ENCODE peak calls at places on chromosome 18, in ten cellular contexts. N is Peyer's patch, I is stomach, R is sigmoid colon, D is HCT116, S is body of pancreas, Y is K562, X is A549, O is suprapubic skin, K is GM12878. F is an unnamed sample.

GRCh38 chr18:39909706-39910105 is 2045.3 kb upstream of the PIK3C3 start:
- DNase-seq in X (no peak), Y (no peak), I (no peak), R (no peak), K (no peak), N (no peak), O (no peak), D (no peak), S (no peak), F (no peak)

GRCh38 chr18:57819671-57820460 is 16.8 kb upstream of the ATP8B1 start:
- DNase-seq in O (no peak), D (peak; percentile 48), Y (peak; percentile 93), S (peak; percentile 94), X (peak; percentile 68), K (no peak), I (peak; percentile 83), R (no peak), N (no peak), F (peak; percentile 63)

GRCh38 chr18:10365021-10365420 is 89.4 kb upstream of the APCDD1 start:
- DNase-seq in K (no peak), R (no peak), X (no peak), I (no peak), Y (no peak), O (no peak), S (no peak), D (no peak), N (no peak), F (no peak)

GRCh38 chr18:50507120-50507590 is 52.7 kb upstream of the MAPK4 start:
- DNase-seq in O (no peak), R (peak; percentile 72), D (no peak), S (peak; percentile 52), N (no peak), K (no peak), Y (peak; percentile 41), I (peak; percentile 48), X (peak; percentile 12), F (peak; percentile 69)

GRCh38 chr18:10038268-10038667 is 124.5 kb downstream of the VAPA start:
- DNase-seq in X (no peak), R (no peak), K (no peak), Y (peak; percentile 25), S (no peak), D (no peak), O (peak; percentile 41), N (no peak), I (peak; percentile 15), F (no peak)

GRCh38 chr18:24446953-24447537 is 13.4 kb upstream of the HRH4 start:
- DNase-seq in O (no peak), X (no peak), R (no peak), N (no peak), I (no peak), D (no peak), K (no peak), Y (no peak), S (no peak), F (no peak)

GRCh38 chr18:38576349-38576748 is 1010.8 kb upstream of the CELF4 start:
- DNase-seq in N (no peak), Y (no peak), O (no peak), D (no peak), X (no peak), R (no peak), K (no peak), S (no peak), I (no peak), F (no peak)

GRCh38 chr18:78984941-78985784 is 5.5 kb downstream of the SALL3 start:
- DNase-seq in K (no peak), O (no peak), Y (peak; percentile 4), R (no peak), I (no peak), D (no peak), X (peak; percentile 28), N (no peak), S (peak; percentile 24), F (no peak)

GRCh38 chr18:69162649-69163048 is 238.0 kb upstream of the DOK6 start:
- DNase-seq in R (no peak), S (no peak), I (no peak), N (no peak), Y (no peak), K (no peak), D (no peak), X (no peak), O (no peak), F (no peak)

GRCh38 chr18:31680836-31681568 is 3.4 kb downstream of the B4GALT6 start:
- DNase-seq in K (no peak), X (peak; percentile 19), N (no peak), R (no peak), Y (peak; percentile 15), O (no peak), D (no peak), S (no peak), I (no peak), F (no peak)

GRCh38 chr18:54647176-54647575 is 56.1 kb downstream of the DYNAP start:
- DNase-seq in S (peak; percentile 54), N (no peak), O (no peak), Y (peak; percentile 30), R (no peak), D (peak; percentile 34), K (no peak), I (no peak), X (peak; percentile 48), F (no peak)

GRCh38 chr18:2417861-2418610 is 153.3 kb downstream of the METTL4 start:
- DNase-seq in X (no peak), D (no peak), S (no peak), R (no peak), O (no peak), Y (no peak), K (no peak), N (no peak), I (no peak), F (no peak)

GRCh38 chr18:65298422-65298821 is 452.4 kb upstream of the CDH7 start:
- DNase-seq in S (no peak), X (no peak), R (no peak), D (no peak), N (no peak), O (no peak), Y (no peak), K (no peak), I (no peak), F (no peak)
- H3K27ac ChIP-seq in S (no peak overlapping the region), X (no peak overlapping the region), R (no peak overlapping the region), D (no peak overlapping the region), N (no peak overlapping the region), O (no peak overlapping the region), Y (no peak overlapping the region), K (no peak overlapping the region), I (no peak overlapping the region), F (no peak overlapping the region)

GRCh38 chr18:59275406-59275949 is 2.2 kb upstream of the RAX start:
- DNase-seq in K (no peak), I (no peak), S (no peak), X (no peak), R (no peak), D (no peak), O (no peak), N (no peak), Y (no peak), F (no peak)
- H3K4me3 ChIP-seq in K (no peak overlapping the region), I (no peak overlapping the region), S (no peak overlapping the region), X (no peak overlapping the region), R (no peak overlapping the region), D (no peak overlapping the region), O (no peak overlapping the region), N (no peak overlapping the region), Y (no peak overlapping the region), F (no peak overlapping the region)

GRCh38 chr18:51540562-51540961 is 343.1 kb upstream of the MEX3C start:
- DNase-seq in K (no peak), D (no peak), I (no peak), R (no peak), X (no peak), O (no peak), S (no peak), N (no peak), Y (no peak), F (no peak)

GRCh38 chr18:51537487-51537886 is 340.0 kb upstream of the MEX3C start:
- DNase-seq in K (peak; percentile 2), S (peak; percentile 76), O (no peak), R (no peak), I (no peak), D (no peak), N (peak; percentile 20), X (peak; percentile 40), Y (peak; percentile 1), F (peak; percentile 68)

GRCh38 chr18:51541230-51541629 is 343.7 kb upstream of the MEX3C start:
- DNase-seq in X (no peak), D (no peak), I (no peak), Y (no peak), K (no peak), S (no peak), O (no peak), R (no peak), N (no peak), F (no peak)
- TF ChIP-seq POLR2A in X (no peak), D (no peak), I (no peak), Y (no peak), K (no peak), S (no peak), O (no peak), R (no peak), N (no peak), F (no peak)

GRCh38 chr18:63309422-63309821 is 10.1 kb downstream of the BCL2 start:
- DNase-seq in N (peak; percentile 52), D (no peak), O (no peak), R (no peak), Y (no peak), I (no peak), S (no peak), K (no peak), X (no peak), F (no peak)

GRCh38 chr18:63306819-63307554 is 12.6 kb downstream of the BCL2 start:
- DNase-seq in Y (no peak), X (no peak), K (no peak), S (no peak), O (no peak), R (no peak), D (no peak), I (no peak), N (no peak), F (no peak)

GRCh38 chr18:63311481-63312409 is 7.8 kb downstream of the BCL2 start:
- DNase-seq in I (no peak), K (peak; percentile 88), R (no peak), D (no peak), X (no peak), S (no peak), Y (no peak), N (no peak), O (no peak), F (no peak)

GRCh38 chr18:63306249-63306648 is 13.3 kb downstream of the BCL2 start:
- DNase-seq in D (no peak), K (no peak), O (no peak), R (no peak), I (no peak), N (no peak), X (no peak), S (no peak), Y (no peak), F (peak; percentile 62)

DNA sequence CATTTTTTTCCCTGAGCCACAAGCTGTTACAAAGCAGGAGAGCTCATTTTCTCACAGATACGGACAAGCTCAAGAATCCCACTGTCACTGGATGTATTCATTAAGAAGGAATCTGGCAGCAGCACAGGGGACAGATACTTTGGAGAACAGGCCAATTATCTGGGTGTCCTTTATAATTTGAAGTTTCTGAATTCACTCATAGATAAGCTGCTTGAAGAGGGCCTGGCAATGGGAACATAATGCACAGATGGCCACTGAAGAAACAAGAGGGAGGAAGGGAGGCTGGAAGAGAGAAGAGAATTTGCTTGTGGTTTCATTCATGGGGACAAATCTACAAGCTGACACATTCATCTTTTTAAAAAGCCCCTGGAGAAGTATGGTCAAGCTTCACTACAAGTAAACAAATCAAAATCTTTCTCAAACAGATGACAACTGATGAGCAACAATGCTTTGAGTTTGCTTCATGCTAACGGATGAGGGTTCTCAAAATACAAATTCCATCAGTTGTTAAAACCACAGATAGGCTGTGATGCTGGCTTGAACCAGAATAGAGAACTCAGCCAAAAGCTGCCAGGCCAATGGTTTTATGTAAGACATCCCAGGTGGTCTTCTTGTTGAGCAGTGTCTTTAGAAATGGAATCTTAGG is 11.9 kb downstream of the BCL2 start:
- DNase-seq in S (peak; percentile 31), X (no peak), D (no peak), Y (no peak), R (no peak), I (no peak), N (no peak), O (no peak), K (no peak), F (peak; percentile 76)
- H3K27ac ChIP-seq in S (peak overlapping the region; percentile 72), X (no peak overlapping the region), D (no peak overlapping the region), Y (no peak overlapping the region), R (peak overlapping the region; percentile 27), I (peak overlapping the region; percentile 15), N (no peak overlapping the region), O (peak overlapping the region; percentile 18), K (peak overlapping the region; percentile 60), F (peak overlapping the region; percentile 74)

F was measured in testis.